ENCODE peak calls at places on chromosomes 7 and 10, in ten cellular contexts. A is NT2/D1; Y is right atrium auricular region; T is ovary; R is Kasumi-1; W is stimulated activated CD4-positive, alpha-beta T cell treated with anti-CD3 and anti-CD28 coated beads, TNF-alpha, amount 100 ng/mL, for 1 hour; S is sciatic nerve; C is IMR-90; M is spleen; L is amygdala. K is an unnamed sample.

GRCh38 chr10:102555781-102556328 is 52.1 kb downstream of the SUFU start:
- DNase-seq in A (no peak), Y (no peak), T (no peak), R (peak; percentile 66), W (no peak), S (no peak), C (peak; percentile 88), M (no peak), L (no peak), K (peak; percentile 50)

GRCh38 chr10:119346063-119346835 is 138.9 kb downstream of the GRK5 start:
- DNase-seq in A (no peak), Y (no peak), T (no peak), R (no peak), W (no peak), S (no peak), C (no peak), M (peak; percentile 66), L (no peak), K (peak; percentile 17)

GRCh38 chr10:132180736-132181135 is 6.0 kb upstream of the DPYSL4 start:
- DNase-seq in A (no peak), Y (no peak), T (no peak), R (no peak), W (no peak), S (no peak), C (no peak), M (no peak), L (no peak), K (no peak)

GRCh38 chr10:99590799-99591198 is 29.4 kb downstream of the SLC25A28 start:
- DNase-seq in A (no peak), Y (no peak), T (no peak), R (no peak), W (no peak), S (no peak), C (no peak), M (no peak), L (no peak), K (no peak)

GRCh38 chr10:100307716-100308115 is 21.2 kb upstream of the BLOC1S2 start:
- DNase-seq in A (no peak), Y (no peak), T (no peak), R (no peak), W (no peak), S (no peak), C (peak; percentile 70), M (no peak), L (no peak), K (no peak)

GRCh38 chr10:51459476-51459875 is 239.9 kb downstream of the CSTF2T start:
- DNase-seq in A (no peak), Y (no peak), T (no peak), R (no peak), W (no peak), S (no peak), C (no peak), M (no peak), L (no peak), K (no peak)

GRCh38 chr10:52662255-52662654 is 110.3 kb downstream of the MBL2 start:
- DNase-seq in A (no peak), Y (no peak), T (no peak), R (no peak), W (no peak), S (no peak), C (no peak), M (no peak), L (no peak), K (peak; percentile 58)

GRCh38 chr10:29119374-29119773 is 169.5 kb upstream of the LYZL1 start:
- DNase-seq in A (peak; percentile 78), Y (no peak), T (peak; percentile 57), R (no peak), W (no peak), S (peak; percentile 63), C (peak; percentile 18), M (no peak), L (no peak), K (no peak)

GRCh38 chr7:43460733-43461348 is 122.1 kb upstream of the STK17A start:
- DNase-seq in A (no peak), Y (no peak), T (no peak), R (no peak), W (no peak), S (no peak), C (no peak), M (no peak), L (no peak), K (no peak)

GRCh38 chr10:117663750-117664149 is 121.2 kb downstream of the EMX2 start:
- DNase-seq in A (no peak), Y (no peak), T (no peak), R (no peak), W (no peak), S (no peak), C (peak; percentile 28), M (no peak), L (no peak), K (no peak)

GRCh38 chr10:123380491-123381085 is 226.4 kb downstream of the BUB3 start:
- DNase-seq in A (no peak), Y (no peak), T (no peak), R (peak; percentile 90), W (no peak), S (no peak), C (no peak), M (no peak), L (no peak), K (no peak)

K was measured in G401.